ENCODE peak calls at places on chromosomes 12 and 14, in seven cellular contexts. J is GM18507; C is dorsolateral prefrontal cortex; U is stimulated activated CD4-positive, alpha-beta T cell treated with anti-CD3 and anti-CD28 coated beads, Interleukin-4, amount 100 ng/mL, for 48 hours; R is NCI-H1105; Q is NCI-H748 treated with DMSO at 0.1 percent for 48 hours; W is D341Med. V is an unnamed sample.
A peak's percentile ranks its signal among the peaks of the same experiment; 100 is the strongest.

GRCh38 chr12:58341791-58342190 is 400.4 kb downstream of the ATP23 start:
- DNase-seq in U (no peak), J (no peak), W (no peak), R (no peak), Q (peak; percentile 43), C (no peak), V (no peak)

GRCh38 chr12:57242329-57242690 is 8.7 kb downstream of the STAC3 start:
- DNase-seq in U (no peak), R (peak; percentile 35), J (no peak), C (peak; percentile 97), W (peak; percentile 73), Q (peak; percentile 37), V (peak; percentile 28)

GRCh38 chr14:79949906-79950305 is 261.4 kb downstream of the DIO2 start:
- DNase-seq in U (no peak), J (no peak), C (no peak), R (no peak), Q (no peak), W (no peak), V (no peak)

GRCh38 chr12:129096968-129097367 is 243.7 kb downstream of the GLT1D1 start:
- DNase-seq in Q (peak; percentile 4), R (no peak), W (no peak), C (no peak), J (no peak), U (no peak), V (no peak)

GRCh38 chr12:74598819-74599218 is 61.2 kb downstream of the ATXN7L3B start:
- DNase-seq in U (no peak), R (no peak), W (no peak), C (no peak), Q (no peak), J (no peak), V (no peak)

GRCh38 chr12:29463198-29463597 is 34.3 kb downstream of the OVCH1 start:
- DNase-seq in Q (no peak), J (no peak), C (no peak), U (no peak), W (no peak), R (no peak), V (no peak)

GRCh38 chr14:74864193-74864592 is 11.8 kb downstream of the PROX2 start:
- DNase-seq in U (no peak), C (no peak), R (no peak), Q (no peak), W (no peak), J (no peak), V (no peak)

GRCh38 chr12:55142896-55143870 is 17.0 kb downstream of the OR9K2 start:
- DNase-seq in Q (peak; percentile 63), C (peak; percentile 23), R (peak; percentile 46), J (no peak), W (peak; percentile 44), U (peak; percentile 25), V (no peak)

GRCh38 chr12:9240776-9241175 is 32.6 kb upstream of the PZP start:
- DNase-seq in J (no peak), R (no peak), U (no peak), W (no peak), C (no peak), Q (no peak), V (no peak)

GRCh38 chr12:23502259-23502658 is 447.2 kb downstream of the SOX5 start:
- DNase-seq in Q (no peak), U (no peak), J (no peak), C (no peak), R (no peak), W (no peak), V (no peak)

GRCh38 chr12:16076553-16076952 is 165.4 kb downstream of the DERA start:
- DNase-seq in Q (peak; percentile 64), C (no peak), W (peak; percentile 70), R (peak; percentile 57), J (peak; percentile 2), U (no peak), V (no peak)

GRCh38 chr12:65275627-65276026 is 2.9 kb upstream of the MSRB3 start:
- DNase-seq in C (no peak), R (no peak), J (no peak), Q (no peak), W (no peak), U (no peak), V (no peak)

GRCh38 chr14:32405856-32406255 is 76.8 kb downstream of the AKAP6 start:
- DNase-seq in Q (no peak), W (no peak), R (no peak), J (no peak), U (no peak), C (no peak), V (no peak)

GRCh38 chr12:18146375-18146774 is 56.4 kb upstream of the RERGL start:
- DNase-seq in Q (no peak), W (no peak), J (no peak), R (no peak), C (no peak), U (no peak), V (no peak)

GRCh38 chr14:23435540-23436326 is at the start of gene MYH7:
- DNase-seq in W (no peak), J (no peak), R (no peak), C (no peak), U (no peak), Q (no peak), V (no peak)

GRCh38 chr14:86515195-86515594 is 985.3 kb downstream of the FLRT2 start:
- DNase-seq in W (no peak), C (no peak), J (no peak), R (no peak), Q (no peak), U (no peak), V (no peak)

GRCh38 chr14:76926521-76927251 is 100.5 kb downstream of the LRRC74A start:
- DNase-seq in R (no peak), C (no peak), U (no peak), J (no peak), Q (peak; percentile 54), W (no peak), V (peak; percentile 57)

GRCh38 chr12:95351745-95352144 is 122.2 kb upstream of the METAP2 start:
- DNase-seq in Q (no peak), J (no peak), U (no peak), C (no peak), W (no peak), R (no peak), V (no peak)

V was measured in occipital lobe.